ENCODE peak calls at places on chromosomes 7 and 10, in nine cellular contexts. E, R, F, B, X, H, Z, Y and J are unnamed samples.
A peak's percentile ranks its signal among the peaks of the same experiment; 100 is the strongest.

GRCh38 chr7:32481176-32481575 is 9.0 kb downstream of the LSM5 start:
- DNase-seq in E (no peak), R (no peak), F (no peak), B (no peak), X (no peak), H (no peak), Z (no peak), Y (no peak), J (no peak)

GRCh38 chr10:77641788-77642397 is 4.3 kb upstream of the KCNMA1 start:
- DNase-seq in E (peak; percentile 89), R (peak; percentile 53), F (peak; percentile 83), B (peak; percentile 92), X (peak; percentile 65), H (peak; percentile 75), Z (peak; percentile 85), Y (peak; percentile 74), J (peak; percentile 72)

GRCh38 chr7:21261627-21262564 is 166.0 kb upstream of the SP4 start:
- DNase-seq in E (peak; percentile 46), R (no peak), F (peak; percentile 55), B (peak; percentile 15), X (peak; percentile 13), H (peak; percentile 6), Z (no peak), Y (peak; percentile 83), J (peak; percentile 51)

GRCh38 chr10:79029478-79030390 is 39.0 kb upstream of the ZMIZ1 start:
- DNase-seq in E (no peak), R (no peak), F (no peak), B (no peak), X (no peak), H (no peak), Z (no peak), Y (no peak), J (no peak)

GRCh38 chr7:108813247-108814014 is 243.8 kb downstream of the DNAJB9 start:
- DNase-seq in E (no peak), R (no peak), F (no peak), B (no peak), X (no peak), H (no peak), Z (no peak), Y (no peak), J (peak; percentile 17)

GRCh38 chr10:74453151-74453550 is 302.1 kb downstream of the ADK start:
- DNase-seq in E (no peak), R (no peak), F (no peak), B (no peak), X (no peak), H (no peak), Z (no peak), Y (no peak), J (no peak)

GRCh38 chr10:119651514-119652327 is 541 bp downstream of the BAG3 start:
- DNase-seq in E (no peak), R (no peak), F (no peak), B (no peak), X (no peak), H (no peak), Z (no peak), Y (no peak), J (no peak)

GRCh38 chr10:80204801-80205477 is 398 bp downstream of the ANXA11 start:
- DNase-seq in E (no peak), R (no peak), F (peak; percentile 56), B (peak; percentile 47), X (peak; percentile 37), H (peak; percentile 9), Z (no peak), Y (peak; percentile 48), J (peak; percentile 30)

GRCh38 chr7:94529516-94529915 is 19.9 kb downstream of the CASD1 start:
- DNase-seq in E (peak; percentile 29), R (no peak), F (peak; percentile 48), B (peak; percentile 65), X (peak; percentile 90), H (peak; percentile 58), Z (no peak), Y (no peak), J (no peak)

GRCh38 chr10:113291413-113291812 is 261.4 kb upstream of the HABP2 start:
- DNase-seq in E (no peak), R (no peak), F (no peak), B (no peak), X (no peak), H (no peak), Z (no peak), Y (no peak), J (no peak)

GRCh38 chr10:28375399-28376354 is 72.8 kb upstream of the MPP7 start:
- DNase-seq in E (peak; percentile 65), R (peak; percentile 4), F (peak; percentile 67), B (peak; percentile 16), X (peak; percentile 85), H (peak; percentile 11), Z (no peak), Y (no peak), J (no peak)

GRCh38 chr10:48451969-48452878 is 145.7 kb downstream of the MAPK8 start:
- DNase-seq in E (no peak), R (no peak), F (no peak), B (no peak), X (no peak), H (no peak), Z (no peak), Y (no peak), J (no peak)

GRCh38 chr7:112416127-112416526 is 34.1 kb upstream of the IFRD1 start:
- DNase-seq in E (peak; percentile 53), R (no peak), F (peak; percentile 64), B (no peak), X (peak; percentile 50), H (peak; percentile 18), Z (no peak), Y (no peak), J (no peak)

GRCh38 chr10:70967591-70968588 is 79.5 kb upstream of the PCBD1 start:
- DNase-seq in E (peak; percentile 4), R (no peak), F (peak; percentile 18), B (no peak), X (peak; percentile 47), H (no peak), Z (no peak), Y (peak; percentile 49), J (no peak)

GRCh38 chr7:31788445-31788844 is 101.4 kb downstream of the PPP1R17 start:
- DNase-seq in E (no peak), R (no peak), F (no peak), B (no peak), X (peak; percentile 76), H (no peak), Z (no peak), Y (no peak), J (no peak)

GRCh38 chr10:14205246-14205645 is 125.5 kb downstream of the FRMD4A start:
- DNase-seq in E (no peak), R (no peak), F (no peak), B (no peak), X (no peak), H (no peak), Z (no peak), Y (no peak), J (no peak)

GRCh38 chr10:14195455-14195854 is 135.3 kb downstream of the FRMD4A start:
- DNase-seq in E (no peak), R (no peak), F (no peak), B (no peak), X (no peak), H (no peak), Z (no peak), Y (no peak), J (no peak)

GRCh38 chr10:14196113-14196512 is 134.6 kb downstream of the FRMD4A start:
- DNase-seq in E (no peak), R (no peak), F (no peak), B (no peak), X (no peak), H (no peak), Z (no peak), Y (no peak), J (no peak)

GRCh38 chr10:14200645-14201534 is 129.8 kb downstream of the FRMD4A start:
- DNase-seq in E (no peak), R (no peak), F (peak; percentile 8), B (no peak), X (peak; percentile 42), H (no peak), Z (no peak), Y (peak; percentile 5), J (peak; percentile 9)
- TF ChIP-seq CTCF in E (peak; percentile 64), R (peak; percentile 45), F (peak; percentile 41), B (peak; percentile 36), X (peak; percentile 41), H (peak; percentile 44), Z (no peak), Y (peak; percentile 39), J (peak; percentile 33)

GRCh38 chr10:51894752-51895151 is 195.4 kb upstream of the CSTF2T start:
- DNase-seq in E (peak; percentile 43), R (no peak), F (peak; percentile 76), B (peak; percentile 89), X (peak; percentile 48), H (no peak), Z (no peak), Y (no peak), J (no peak)
- TF ChIP-seq CTCF in E (no peak), R (no peak), F (no peak), B (no peak), X (no peak), H (no peak), Z (no peak), Y (no peak), J (no peak)

DNA sequence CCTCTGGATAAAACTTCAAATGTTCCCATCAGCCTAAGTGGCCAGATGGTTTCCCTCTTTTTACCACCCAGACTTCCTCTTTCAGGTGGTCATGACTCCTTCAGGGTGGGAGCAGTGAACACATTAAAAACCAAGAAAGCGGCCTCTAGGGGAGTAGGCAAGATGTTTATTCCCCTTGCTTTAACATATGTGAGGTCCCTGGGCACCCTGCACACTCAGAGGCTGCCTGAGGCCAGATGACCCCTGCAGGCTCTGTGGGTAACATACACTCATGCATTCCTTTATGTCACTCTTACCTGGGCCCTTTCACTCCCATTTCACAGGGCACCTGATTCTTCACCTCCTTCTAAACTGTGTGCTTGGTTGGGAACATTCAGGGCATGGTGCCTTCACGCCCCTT is 357.4 kb downstream of the ABCA13 start:
- DNase-seq in E (no peak), R (no peak), F (no peak), B (no peak), X (no peak), H (no peak), Z (no peak), Y (no peak), J (no peak)
- TF ChIP-seq CTCF in E (no peak), R (no peak), F (no peak), B (no peak), X (no peak), H (no peak), Z (no peak), Y (no peak), J (no peak)

GRCh38 chr7:138575897-138576428 is 115.9 kb downstream of the TRIM24 start:
- DNase-seq in E (no peak), R (no peak), F (peak; percentile 27), B (peak; percentile 15), X (no peak), H (no peak), Z (no peak), Y (no peak), J (no peak)

GRCh38 chr7:138584283-138584682 is 116.9 kb downstream of the SVOPL start:
- DNase-seq in E (no peak), R (no peak), F (no peak), B (peak; percentile 3), X (peak; percentile 34), H (peak; percentile 3), Z (no peak), Y (no peak), J (no peak)

GRCh38 chr7:138581065-138581464 is 120.1 kb downstream of the SVOPL start:
- DNase-seq in E (no peak), R (no peak), F (no peak), B (no peak), X (no peak), H (no peak), Z (no peak), Y (no peak), J (no peak)

GRCh38 chr7:138579136-138579535 is 119.1 kb downstream of the TRIM24 start:
- DNase-seq in E (no peak), R (no peak), F (no peak), B (no peak), X (no peak), H (no peak), Z (no peak), Y (no peak), J (no peak)

GRCh38 chr7:138579671-138580070 is 119.6 kb downstream of the TRIM24 start:
- DNase-seq in E (no peak), R (no peak), F (no peak), B (no peak), X (no peak), H (no peak), Z (no peak), Y (no peak), J (no peak)
- TF ChIP-seq CTCF in E (no peak), R (no peak), F (no peak), B (no peak), X (no peak), H (no peak), Z (no peak), Y (no peak), J (no peak)